ENCODE peak calls at places on chromosomes 7 and 10, in nine cellular contexts. F is NCI-H774; J is NCI-H1048; B is Right ventricle myocardium inferior; I is GM06990; G is endodermal cell; Y is stimulated activated CD4-positive, alpha-beta T cell treated with anti-CD3 and anti-CD28 coated beads, Interleukin-15, amount 100 ng/mL, for 48 hours; X is IMR-90; Q is OCI-LY7. C is an unnamed sample.

GRCh38 chr7:21617916-21618390 is 75.1 kb downstream of the DNAH11 start:
- DNase-seq in F (no peak), J (no peak), B (peak; percentile 65), I (no peak), G (no peak), Y (no peak), X (peak; percentile 60), Q (no peak), C (no peak)

GRCh38 chr10:8392216-8392615 is 337.7 kb downstream of the GATA3 start:
- DNase-seq in F (no peak), J (no peak), B (no peak), I (no peak), G (no peak), Y (no peak), X (peak; percentile 44), Q (no peak), C (no peak)

GRCh38 chr10:112126172-112126571 is 57.4 kb downstream of the GPAM start:
- DNase-seq in F (no peak), J (no peak), B (no peak), I (no peak), G (peak; percentile 2), Y (no peak), X (no peak), Q (no peak), C (no peak)

GRCh38 chr10:86041116-86041515 is 325.5 kb downstream of the GRID1 start:
- DNase-seq in F (no peak), J (no peak), B (no peak), I (no peak), G (peak; percentile 69), Y (no peak), X (no peak), Q (no peak), C (no peak)

GRCh38 chr7:71131753-71132520 is at the start of gene GALNT17:
- DNase-seq in F (no peak), J (no peak), B (peak; percentile 30), I (peak; percentile 9), G (no peak), Y (no peak), X (no peak), Q (no peak), C (no peak)

GRCh38 chr10:108544500-108545120 is 1378.7 kb downstream of the XPNPEP1 start:
- DNase-seq in F (no peak), J (peak; percentile 5), B (peak; percentile 77), I (no peak), G (peak; percentile 90), Y (no peak), X (peak; percentile 23), Q (peak; percentile 53), C (peak; percentile 1)

GRCh38 chr10:103678104-103678526 is 177.3 kb downstream of the SH3PXD2A start:
- DNase-seq in F (no peak), J (no peak), B (peak; percentile 89), I (peak; percentile 75), G (no peak), Y (peak; percentile 76), X (peak; percentile 100), Q (peak; percentile 95), C (no peak)

GRCh38 chr7:134827889-134828288 is 48.5 kb downstream of the CALD1 start:
- DNase-seq in F (no peak), J (no peak), B (no peak), I (no peak), G (no peak), Y (no peak), X (peak; percentile 84), Q (no peak), C (no peak)

GRCh38 chr7:74572301-74573090 is 85.0 kb upstream of the GTF2I start:
- DNase-seq in F (no peak), J (no peak), B (peak; percentile 75), I (no peak), G (no peak), Y (no peak), X (no peak), Q (no peak), C (no peak)

GRCh38 chr10:109981641-109982040 is 26.1 kb upstream of the ADD3 start:
- DNase-seq in F (no peak), J (no peak), B (no peak), I (no peak), G (no peak), Y (no peak), X (no peak), Q (no peak), C (no peak)